ENCODE peak calls at places on chromosome 12, in five cellular contexts. E is Peyer's patch, M is mammary epithelial cell, C is SK-N-SH, D is lung. I is an unnamed sample.
A peak's percentile ranks its signal among the peaks of the same experiment; 100 is the strongest.

GRCh38 chr12:107670999-107671643 is 14.5 kb upstream of the PWP1 start:
- DNase-seq in E (peak; percentile 55), M (no peak), C (no peak), D (no peak), I (no peak)

GRCh38 chr12:107661830-107662229 is 23.8 kb upstream of the PWP1 start:
- DNase-seq in E (no peak), M (no peak), C (no peak), D (no peak), I (no peak)

GRCh38 chr12:5798242-5799015 is 146.6 kb downstream of the ANO2 start:
- DNase-seq in E (no peak), M (no peak), C (no peak), D (no peak), I (no peak)

GRCh38 chr12:80195143-80195726 is 95.9 kb downstream of the OTOGL start:
- DNase-seq in E (peak; percentile 50), M (peak; percentile 35), C (peak; percentile 6), D (no peak), I (no peak)

GRCh38 chr12:69779928-69780327 is 41.3 kb downstream of the RAB3IP start:
- DNase-seq in E (peak; percentile 45), M (peak; percentile 34), C (peak; percentile 28), D (no peak), I (no peak)

GRCh38 chr12:113838896-113839295 is 127.2 kb downstream of the RBM19 start:
- DNase-seq in E (no peak), M (no peak), C (no peak), D (no peak), I (no peak)

GRCh38 chr12:124545508-124546418 is 21.6 kb downstream of the NCOR2 start:
- DNase-seq in E (peak; percentile 67), M (no peak), C (no peak), D (no peak), I (no peak)

GRCh38 chr12:12684375-12685106 is 11.4 kb downstream of the GPR19 start:
- DNase-seq in E (no peak), M (peak; percentile 29), C (peak; percentile 75), D (no peak), I (no peak)

GRCh38 chr12:64452559-64453329 is 824 bp downstream of the TBK1 start:
- DNase-seq in E (peak; percentile 57), M (peak; percentile 95), C (peak; percentile 53), D (no peak), I (no peak)

GRCh38 chr12:51449569-51450246 is 25.1 kb downstream of the SLC4A8 start:
- DNase-seq in E (no peak), M (peak; percentile 47), C (no peak), D (no peak), I (no peak)

GRCh38 chr12:124869011-124869665 is 5.5 kb upstream of the SCARB1 start:
- DNase-seq in E (no peak), M (peak; percentile 23), C (no peak), D (no peak), I (no peak)

GRCh38 chr12:64608901-64609542 is 1.3 kb upstream of the RASSF3 start:
- DNase-seq in E (peak; percentile 80), M (peak; percentile 84), C (peak; percentile 48), D (peak; percentile 34), I (peak; percentile 28)

GRCh38 chr12:94073441-94074051 is 74.8 kb upstream of the PLXNC1 start:
- DNase-seq in E (no peak), M (no peak), C (no peak), D (no peak), I (no peak)

GRCh38 chr12:39499296-39499695 is 56.4 kb upstream of the KIF21A start:
- DNase-seq in E (no peak), M (peak; percentile 68), C (no peak), D (no peak), I (no peak)

GRCh38 chr12:131282292-131283080 is 328.8 kb downstream of the ADGRD1 start:
- DNase-seq in E (peak; percentile 28), M (no peak), C (no peak), D (no peak), I (no peak)

GRCh38 chr12:6608592-6609311 is 1.6 kb upstream of the CHD4 start:
- DNase-seq in E (no peak), M (no peak), C (no peak), D (no peak), I (peak; percentile 8)

GRCh38 chr12:111321317-111321716 is 47.6 kb downstream of the PHETA1 start:
- DNase-seq in E (no peak), M (no peak), C (no peak), D (no peak), I (no peak)

GRCh38 chr12:124496584-124496983 is 70.8 kb downstream of the NCOR2 start:
- DNase-seq in E (no peak), M (no peak), C (peak; percentile 66), D (no peak), I (no peak)

GRCh38 chr12:20604408-20604807 is 90.7 kb upstream of the SLCO1C1 start:
- DNase-seq in E (no peak), M (no peak), C (no peak), D (no peak), I (no peak)

GRCh38 chr12:46473634-46474201 is 101.1 kb upstream of the SLC38A2 start:
- DNase-seq in E (peak; percentile 79), M (peak; percentile 83), C (peak; percentile 15), D (peak; percentile 77), I (no peak)

GRCh38 chr12:8913702-8914032 is 642 bp upstream of the PHC1 start:
- DNase-seq in E (no peak), M (no peak), C (no peak), D (no peak), I (no peak)

GRCh38 chr12:75981247-75981646 is 50.3 kb downstream of the PHLDA1 start:
- DNase-seq in E (no peak), M (no peak), C (no peak), D (no peak), I (no peak)

GRCh38 chr12:95784286-95784685 is 6.3 kb downstream of the NTN4 start:
- DNase-seq in E (no peak), M (no peak), C (no peak), D (no peak), I (no peak)

GRCh38 chr12:64104376-64104775 is 117.7 kb downstream of the KICS2 start:
- DNase-seq in E (no peak), M (peak; percentile 93), C (no peak), D (no peak), I (no peak)

GRCh38 chr12:106601031-106601430 is 18.2 kb downstream of the RFX4 start:
- DNase-seq in E (no peak), M (no peak), C (no peak), D (no peak), I (no peak)

GRCh38 chr12:126219654-126220279 is 1154.5 kb downstream of the AACS start:
- DNase-seq in E (no peak), M (no peak), C (no peak), D (no peak), I (no peak)

GRCh38 chr12:13375583-13376413 is 179.3 kb downstream of the EMP1 start:
- DNase-seq in E (no peak), M (no peak), C (no peak), D (no peak), I (no peak)

GRCh38 chr12:3646561-3647241 is 106.2 kb downstream of the CRACR2A start:
- DNase-seq in E (no peak), M (peak; percentile 29), C (no peak), D (no peak), I (no peak)

GRCh38 chr12:93174048-93174447 is 203.7 kb upstream of the NUDT4 start:
- DNase-seq in E (no peak), M (no peak), C (peak; percentile 19), D (no peak), I (no peak)

GRCh38 chr12:76057316-76057715 is 25.7 kb upstream of the PHLDA1 start:
- DNase-seq in E (no peak), M (no peak), C (no peak), D (no peak), I (no peak)

GRCh38 chr12:20628388-20628787 is 66.7 kb upstream of the SLCO1C1 start:
- DNase-seq in E (no peak), M (no peak), C (no peak), D (no peak), I (no peak)

GRCh38 chr12:123398177-123398916 is 14.4 kb downstream of the KMT5A start:
- DNase-seq in E (peak; percentile 56), M (no peak), C (no peak), D (peak; percentile 34), I (no peak)

GRCh38 chr12:125210104-125210755 is 145.0 kb downstream of the AACS start:
- DNase-seq in E (no peak), M (no peak), C (no peak), D (no peak), I (no peak)

GRCh38 chr12:72346331-72346944 is 74.3 kb downstream of the TRHDE start:
- DNase-seq in E (peak; percentile 81), M (peak; percentile 75), C (peak; percentile 29), D (peak; percentile 59), I (peak; percentile 5)

GRCh38 chr12:19236656-19237055 is 107.1 kb downstream of the PLEKHA5 start:
- DNase-seq in E (no peak), M (peak; percentile 71), C (no peak), D (no peak), I (no peak)

GRCh38 chr12:109994262-109995175 is 1.6 kb downstream of the GIT2 start:
- DNase-seq in E (no peak), M (no peak), C (no peak), D (no peak), I (no peak)

GRCh38 chr12:26195250-26195640 is at the start of gene SSPN:
- DNase-seq in E (peak; percentile 63), M (peak; percentile 4), C (peak; percentile 80), D (peak; percentile 74), I (no peak)

GRCh38 chr12:78035913-78036658 is 205.4 kb downstream of the NAV3 start:
- DNase-seq in E (no peak), M (peak; percentile 2), C (peak; percentile 29), D (no peak), I (no peak)

GRCh38 chr12:80218925-80219714 is 119.8 kb downstream of the OTOGL start:
- DNase-seq in E (no peak), M (no peak), C (no peak), D (no peak), I (no peak)

DNA sequence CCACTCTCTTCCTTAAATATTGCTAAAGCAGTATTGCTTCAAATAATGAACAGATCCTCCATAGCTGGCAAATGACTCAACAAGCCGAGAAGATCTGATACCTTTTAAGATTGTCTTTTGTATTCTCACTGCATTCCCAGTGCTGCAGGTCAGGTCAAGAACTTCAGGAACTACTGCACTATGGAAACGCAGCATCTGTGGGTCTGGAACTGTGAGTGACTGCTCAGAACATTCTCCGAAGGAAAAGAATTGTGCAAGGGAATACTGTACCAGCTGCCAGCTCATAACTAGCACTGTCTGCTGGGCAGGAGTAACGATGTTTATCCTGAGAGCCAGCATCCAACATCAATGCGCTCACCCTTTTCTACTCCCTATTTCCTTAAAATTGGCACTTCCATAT is 348.0 kb upstream of the SOX5 start:
- DNase-seq in E (no peak), M (no peak), C (no peak), D (no peak), I (no peak)
- H3K27ac ChIP-seq in E (no peak overlapping the region), M (no peak overlapping the region), C (no peak overlapping the region), D (no peak overlapping the region), I (no peak overlapping the region)

GRCh38 chr12:132397934-132398385 is 68.6 kb upstream of the GALNT9 start:
- DNase-seq in E (peak; percentile 42), M (no peak), C (no peak), D (no peak), I (no peak)
- TF ChIP-seq CTCF in E (no peak), M (no peak), C (no peak), D (no peak), I (no peak)

GRCh38 chr12:54593135-54593534 is 4.7 kb upstream of the PPP1R1A start:
- DNase-seq in E (no peak), M (no peak), C (no peak), D (no peak), I (no peak)
- H3K27me3 ChIP-seq in E (no peaks in the 10 kb centered on the region), M (peaks cover 13% of the 10 kb centered on the region), C (peaks cover 66% of the 10 kb centered on the region), D (no peaks in the 10 kb centered on the region), I (peaks cover 16% of the 10 kb centered on the region)

GRCh38 chr12:120262852-120263724 is 2.4 kb downstream of the PXN start:
- DNase-seq in E (peak; percentile 51), M (no peak), C (no peak), D (no peak), I (no peak)
- H3K27ac ChIP-seq in E (peak overlapping the region; percentile 96), M (peak overlapping the region; percentile 89), C (peak overlapping the region; percentile 57), D (peak overlapping the region; percentile 84), I (peak overlapping the region; percentile 83)